ENCODE peak calls at places on chromosomes 16 and 17, in four cellular contexts. K is adrenal gland; W is neural crest cell; R is CD8-positive, alpha-beta T cell. Q is an unnamed sample.

GRCh38 chr17:50842506-50843149 is 7.2 kb downstream of the WFIKKN2 start:
- DNase-seq in K (no peak), W (no peak), R (no peak), Q (no peak)

GRCh38 chr16:69105501-69106361 is at the start of gene HAS3:
- DNase-seq in K (peak), W (peak), R (no peak), Q (peak)

GRCh38 chr16:22007509-22008214 is at the start of gene MOSMO:
- DNase-seq in K (peak), W (peak), R (peak), Q (peak)

GRCh38 chr17:1904273-1905052 is 74.7 kb downstream of the RPA1 start:
- DNase-seq in K (no peak), W (no peak), R (no peak), Q (no peak)

GRCh38 chr17:44900894-44901293 is 1.6 kb upstream of the EFTUD2 start:
- DNase-seq in K (peak), W (no peak), R (no peak), Q (no peak)

GRCh38 chr17:70661342-70662222 is 492.2 kb downstream of the KCNJ2 start:
- DNase-seq in K (no peak), W (no peak), R (no peak), Q (no peak)

GRCh38 chr17:73293480-73293911 is 18.3 kb downstream of the CDC42EP4 start:
- DNase-seq in K (peak), W (no peak), R (no peak), Q (no peak)

GRCh38 chr17:49438439-49438861 is 23.8 kb upstream of the PHB1 start:
- DNase-seq in K (no peak), W (peak), R (no peak), Q (peak)

GRCh38 chr16:68972720-68973119 is 129.4 kb downstream of the TANGO6 start:
- DNase-seq in K (no peak), W (peak), R (no peak), Q (peak)

GRCh38 chr17:3730881-3731429 is 7.3 kb downstream of the HASPIN start:
- DNase-seq in K (no peak), W (no peak), R (no peak), Q (no peak)

GRCh38 chr16:53372942-53373871 is 61.1 kb upstream of the RBL2 start:
- DNase-seq in K (no peak), W (no peak), R (peak), Q (peak)

GRCh38 chr17:38660097-38661026 is 14.4 kb downstream of the EPOP start:
- DNase-seq in K (no peak), W (no peak), R (no peak), Q (no peak)

GRCh38 chr16:7509919-7510705 is 177.5 kb downstream of the RBFOX1 start:
- DNase-seq in K (no peak), W (no peak), R (no peak), Q (peak)

GRCh38 chr17:56936697-56937322 is 23.0 kb upstream of the TRIM25 start:
- DNase-seq in K (no peak), W (no peak), R (no peak), Q (no peak)

GRCh38 chr16:66107661-66108060 is 258.8 kb upstream of the CDH5 start:
- DNase-seq in K (no peak), W (no peak), R (no peak), Q (no peak)

GRCh38 chr17:35849469-35850348 is 19.0 kb downstream of the HEATR9 start:
- DNase-seq in K (peak), W (peak), R (peak), Q (peak)

GRCh38 chr17:73430848-73431247 is 119.0 kb upstream of the CDC42EP4 start:
- DNase-seq in K (peak), W (no peak), R (no peak), Q (no peak)

GRCh38 chr17:40818733-40819527 is 3.5 kb downstream of the KRT10 start:
- DNase-seq in K (peak), W (peak), R (peak), Q (peak)

GRCh38 chr16:68902376-68903345 is 59.3 kb downstream of the TANGO6 start:
- DNase-seq in K (peak), W (peak), R (no peak), Q (peak)

GRCh38 chr16:30697264-30698138 is 1.5 kb upstream of the SRCAP start:
- DNase-seq in K (no peak), W (no peak), R (no peak), Q (no peak)

GRCh38 chr16:65375651-65376050 is 253.8 kb upstream of the CDH11 start:
- DNase-seq in K (no peak), W (no peak), R (no peak), Q (no peak)

GRCh38 chr17:79482719-79483118 is 128.1 kb downstream of the RBFOX3 start:
- DNase-seq in K (no peak), W (peak), R (no peak), Q (no peak)

GRCh38 chr17:78359936-78360370 is at the start of gene SOCS3:
- DNase-seq in K (peak), W (peak), R (peak), Q (peak)

GRCh38 chr16:1706386-1707192 is 594 bp downstream of the MAPK8IP3 start:
- DNase-seq in K (peak), W (no peak), R (no peak), Q (peak)

GRCh38 chr16:77961811-77962210 is 60.5 kb upstream of the CLEC3A start:
- DNase-seq in K (no peak), W (no peak), R (no peak), Q (no peak)

GRCh38 chr17:8117367-8117979 is 841 bp downstream of the ALOXE3 start:
- DNase-seq in K (no peak), W (no peak), R (no peak), Q (no peak)

GRCh38 chr16:1773703-1774455 is 945 bp upstream of the MRPS34 start:
- DNase-seq in K (peak), W (no peak), R (no peak), Q (no peak)

GRCh38 chr17:66165537-66166123 is 26.3 kb downstream of the CEP112 start:
- DNase-seq in K (no peak), W (peak), R (no peak), Q (no peak)

GRCh38 chr16:2148714-2149629 is 547 bp downstream of the RAB26 start:
- DNase-seq in K (no peak), W (no peak), R (no peak), Q (no peak)

GRCh38 chr17:63378411-63379076 is 67.6 kb downstream of the CYB561 start:
- DNase-seq in K (no peak), W (no peak), R (no peak), Q (no peak)

GRCh38 chr16:2979669-2980226 is 498 bp downstream of the PKMYT1 start:
- DNase-seq in K (no peak), W (no peak), R (no peak), Q (no peak)

GRCh38 chr16:17541324-17541723 is 70.6 kb upstream of the XYLT1 start:
- DNase-seq in K (no peak), W (no peak), R (no peak), Q (no peak)

GRCh38 chr16:77298638-77299360 is 99.6 kb downstream of the SYCE1L start:
- DNase-seq in K (no peak), W (no peak), R (no peak), Q (no peak)

GRCh38 chr17:412211-413015 is 59.8 kb upstream of the RPH3AL start:
- DNase-seq in K (peak), W (peak), R (peak), Q (peak)

GRCh38 chr16:88527186-88527936 is 42.8 kb upstream of the ZC3H18 start:
- DNase-seq in K (no peak), W (peak), R (peak), Q (peak)

GRCh38 chr17:81576621-81577277 is 24.6 kb upstream of the FAAP100 start:
- DNase-seq in K (no peak), W (no peak), R (no peak), Q (no peak)
- TF ChIP-seq CTCF in K (no peak), W (no peak), R (no peak), Q (no peak)

DNA sequence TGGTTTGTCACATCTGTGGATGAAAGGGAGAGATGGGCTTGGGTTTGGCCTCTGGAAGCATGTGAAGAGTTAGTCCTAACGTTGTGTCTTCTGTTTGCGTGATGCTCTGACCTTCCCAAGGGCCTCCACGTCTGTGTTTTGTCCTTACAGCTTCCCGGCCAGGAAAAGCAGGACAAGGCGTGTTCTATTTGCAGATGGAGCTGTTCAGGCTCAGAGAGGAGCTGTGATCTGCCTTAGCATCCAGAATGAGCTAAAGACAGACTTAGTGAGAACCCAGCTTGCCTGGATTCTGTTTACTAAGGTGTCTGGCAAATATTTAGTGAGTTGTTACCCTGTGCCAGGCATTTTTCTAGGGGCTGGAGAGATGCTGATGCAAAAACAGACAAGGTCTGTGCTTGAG is 282.1 kb downstream of the CBLN1 start:
- DNase-seq in K (no peak), W (no peak), R (no peak), Q (no peak)
- TF ChIP-seq CTCF in K (no peak), W (no peak), R (no peak), Q (no peak)

DNA sequence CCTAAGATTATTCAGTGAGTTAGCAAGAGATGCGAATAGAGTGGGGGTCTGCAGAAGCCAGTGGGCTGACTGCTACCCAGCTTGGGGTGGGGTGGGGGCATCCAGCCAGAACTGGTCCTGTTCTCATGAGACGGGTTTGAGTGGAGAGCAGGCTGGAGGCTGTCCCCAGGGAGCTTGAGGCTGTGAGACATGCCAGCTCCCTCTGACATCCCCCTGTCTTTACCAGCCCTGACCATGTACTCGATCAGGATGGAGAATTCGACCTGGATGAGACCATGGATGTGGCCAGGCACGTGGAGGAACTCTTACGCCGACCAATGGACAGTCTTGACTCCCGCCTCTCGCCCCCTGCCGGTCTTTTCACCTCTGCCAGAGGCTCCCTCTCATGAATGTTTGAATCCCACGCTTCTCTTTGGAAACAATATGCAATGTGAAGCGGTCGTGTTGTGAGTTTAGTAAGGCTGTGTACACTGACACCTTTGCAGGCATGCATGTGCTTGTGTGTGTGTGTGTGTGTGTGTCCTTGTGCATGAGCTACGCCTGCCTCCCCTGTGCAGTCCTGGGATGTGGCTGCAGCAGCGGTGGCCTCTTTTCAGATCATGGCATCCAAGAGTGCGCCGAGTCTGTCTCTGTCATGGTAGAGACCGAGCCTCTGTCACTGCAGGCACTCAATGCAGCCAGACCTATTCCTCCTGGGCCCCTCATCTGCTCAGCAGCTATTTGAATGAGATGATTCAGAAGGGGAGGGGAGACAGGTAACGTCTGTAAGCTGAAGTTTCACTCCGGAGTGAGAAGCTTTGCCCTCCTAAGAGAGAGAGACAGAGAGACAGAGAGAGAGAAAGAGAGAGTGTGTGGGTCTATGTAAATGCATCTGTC is 22.2 kb downstream of the STAT5A start:
- DNase-seq in K (no peak), W (no peak), R (no peak), Q (no peak)
- TF ChIP-seq CTCF in K (no peak), W (no peak), R (no peak), Q (no peak)

DNA sequence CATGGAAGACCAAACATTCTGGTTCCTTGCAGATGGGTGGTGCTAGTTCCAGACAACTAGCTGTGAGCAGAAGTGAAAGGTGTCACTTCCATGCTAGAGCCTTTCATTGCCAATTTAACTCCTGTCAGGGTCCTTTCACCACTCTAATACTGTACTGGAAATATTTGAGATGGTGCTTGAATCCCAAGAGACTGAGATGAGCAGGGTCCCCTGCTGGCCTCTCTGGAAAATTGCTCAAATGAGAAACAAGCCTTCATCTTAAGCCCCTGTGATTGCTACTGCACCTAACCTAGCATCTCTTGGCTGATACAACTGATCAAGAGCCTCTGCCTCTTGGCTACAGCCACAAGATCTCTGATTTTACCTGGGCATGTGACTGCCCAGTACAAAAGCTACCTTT is 7.4 kb upstream of the VAC14 start:
- DNase-seq in K (no peak), W (no peak), R (no peak), Q (no peak)
- TF ChIP-seq CTCF in K (no peak), W (peak), R (no peak), Q (no peak)

GRCh38 chr17:32590974-32591373 is 104.2 kb downstream of the CDK5R1 start:
- DNase-seq in K (no peak), W (no peak), R (no peak), Q (no peak)

GRCh38 chr17:32591428-32591827 is 104.6 kb downstream of the CDK5R1 start:
- DNase-seq in K (no peak), W (no peak), R (no peak), Q (no peak)

GRCh38 chr17:32588135-32588534 is 101.3 kb downstream of the CDK5R1 start:
- DNase-seq in K (no peak), W (no peak), R (no peak), Q (no peak)

GRCh38 chr17:32586666-32587065 is 99.9 kb downstream of the CDK5R1 start:
- DNase-seq in K (no peak), W (no peak), R (no peak), Q (no peak)

DNA sequence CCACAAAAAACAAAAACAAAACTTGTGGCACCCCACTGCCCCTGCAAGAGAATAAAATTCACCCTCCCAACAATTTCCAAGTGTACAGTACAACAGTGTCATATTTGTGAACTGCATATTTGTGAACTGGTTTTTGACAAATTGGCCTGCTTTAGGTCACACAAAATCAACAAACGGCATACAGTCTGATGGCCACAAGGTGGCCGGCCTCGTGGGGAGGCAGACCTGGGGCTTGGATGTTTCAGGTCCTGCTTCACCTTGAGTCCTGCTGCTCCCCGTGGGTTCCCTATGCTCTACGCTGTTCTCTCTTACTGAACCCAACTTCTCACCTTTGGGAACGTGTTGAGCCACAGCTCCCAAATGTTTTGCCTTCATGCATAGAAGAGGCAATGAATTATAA is 102.2 kb downstream of the CDK5R1 start:
- DNase-seq in K (no peak), W (no peak), R (no peak), Q (no peak)
- TF ChIP-seq CTCF in K (no peak), W (peak), R (no peak), Q (peak)

GRCh38 chr16:84464116-84464515 is 40.3 kb downstream of the MEAK7 start:
- DNase-seq in K (no peak), W (no peak), R (no peak), Q (no peak)

GRCh38 chr16:84467256-84467655 is 37.2 kb downstream of the MEAK7 start:
- DNase-seq in K (no peak), W (no peak), R (no peak), Q (no peak)

GRCh38 chr16:84466692-84467091 is 37.8 kb downstream of the MEAK7 start:
- DNase-seq in K (no peak), W (no peak), R (no peak), Q (no peak)

GRCh38 chr16:84463221-84463620 is 41.2 kb downstream of the MEAK7 start:
- DNase-seq in K (no peak), W (no peak), R (no peak), Q (no peak)

DNA sequence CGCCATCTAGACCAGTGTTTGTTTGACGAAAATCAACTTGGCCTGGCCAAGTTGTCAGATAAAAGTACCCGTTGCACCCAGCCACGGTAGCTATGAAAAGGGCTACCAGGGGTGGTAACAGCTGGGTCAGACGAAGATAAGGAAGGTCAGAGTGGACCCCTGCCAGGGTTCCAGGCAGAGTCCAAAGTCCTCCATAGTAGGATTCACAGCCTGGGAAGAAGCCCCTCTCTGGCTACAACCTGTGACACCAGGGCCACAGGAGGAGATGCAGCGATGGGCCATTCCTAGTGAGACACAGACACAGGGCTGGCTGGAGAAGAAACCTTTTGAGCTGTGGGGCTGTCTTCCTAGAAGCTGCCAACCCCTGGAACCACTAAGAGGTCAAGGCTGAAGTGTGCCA is 39.3 kb downstream of the MEAK7 start:
- DNase-seq in K (no peak), W (no peak), R (no peak), Q (no peak)
- TF ChIP-seq CTCF in K (no peak), W (no peak), R (no peak), Q (no peak)

GRCh38 chr17:17269926-17270773 is 10.9 kb downstream of the COPS3 start:
- DNase-seq in K (no peak), W (peak), R (no peak), Q (no peak)
- TF ChIP-seq CTCF in K (peak), W (peak), R (peak), Q (peak)

GRCh38 chr17:17435323-17435722 is 41.5 kb upstream of the MED9 start:
- DNase-seq in K (no peak), W (no peak), R (no peak), Q (no peak)
- TF ChIP-seq CTCF in K (peak), W (peak), R (no peak), Q (no peak)

DNA sequence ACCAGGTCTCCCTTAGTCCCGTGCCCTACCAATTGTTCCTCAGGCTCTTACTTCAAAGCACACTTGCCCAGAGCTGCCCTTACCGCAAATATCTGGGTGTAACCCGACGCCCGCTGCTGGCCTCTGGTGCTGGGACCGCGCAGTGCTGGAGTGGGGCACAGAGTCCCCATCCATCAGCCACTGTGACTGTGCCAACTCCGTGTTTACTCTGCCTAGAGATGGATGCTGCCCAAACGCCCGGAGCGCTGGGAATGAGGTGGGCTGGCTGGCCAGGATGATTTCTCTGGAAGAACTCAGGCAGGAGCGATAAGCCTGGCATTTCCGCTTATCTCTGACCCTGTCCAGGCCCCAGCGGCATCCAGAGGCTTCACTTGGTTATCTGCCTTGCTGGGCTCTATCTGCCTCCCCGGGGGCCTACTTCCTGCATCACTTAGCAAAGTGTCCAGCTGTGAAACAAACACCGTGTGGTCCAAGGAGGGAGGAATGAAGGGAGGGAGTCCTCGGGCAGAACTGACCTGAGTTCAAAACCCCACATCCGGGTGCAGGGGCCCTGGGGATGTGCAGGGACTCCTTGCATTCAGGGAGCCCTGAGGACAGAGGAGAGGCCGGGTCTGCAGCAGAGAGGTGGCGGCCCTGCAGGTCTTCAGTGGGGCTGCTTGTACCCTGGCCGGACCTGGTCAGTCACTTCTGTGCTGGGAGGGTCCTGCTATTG is 9.4 kb upstream of the MYLK3 start:
- DNase-seq in K (no peak), W (no peak), R (no peak), Q (peak)
- TF ChIP-seq CTCF in K (no peak), W (no peak), R (no peak), Q (no peak)